ENCODE peak calls at places on chromosomes 11 and 22, in six cellular contexts. V is HepG2, O is GM12878, C is A549, Q is endothelial cell of umbilical vein, N is K562. X is an unnamed sample.

GRCh38 chr11:74135516-74135840 is 35.3 kb downstream of the C2CD3 start:
- DNase-seq in V (no peak), O (no peak), C (no peak), Q (no peak), N (no peak), X (no peak)

GRCh38 chr11:80186687-80187086 is 745.9 kb upstream of the TENM4 start:
- DNase-seq in V (no peak), O (no peak), C (no peak), Q (no peak), N (no peak), X (no peak)

GRCh38 chr11:111939836-111940604 is 2.9 kb downstream of the DIXDC1 start:
- DNase-seq in V (no peak), O (no peak), C (no peak), Q (peak), N (no peak), X (no peak)

GRCh38 chr22:46443850-46444389 is 93.5 kb downstream of the CELSR1 start:
- DNase-seq in V (peak), O (no peak), C (no peak), Q (no peak), N (no peak), X (no peak)

GRCh38 chr11:72848846-72849466 is 34.7 kb downstream of the ATG16L2 start:
- DNase-seq in V (peak), O (no peak), C (peak), Q (peak), N (peak), X (peak)

GRCh38 chr11:122210378-122210995 is 94.5 kb upstream of the BLID start:
- DNase-seq in V (peak), O (no peak), C (no peak), Q (no peak), N (no peak), X (peak)

GRCh38 chr11:1487091-1487850 is 692 bp upstream of the MOB2 start:
- DNase-seq in V (no peak), O (no peak), C (no peak), Q (no peak), N (no peak), X (no peak)

GRCh38 chr22:47289316-47289985 is 527.0 kb downstream of the TBC1D22A start:
- DNase-seq in V (no peak), O (no peak), C (no peak), Q (no peak), N (no peak), X (no peak)

GRCh38 chr11:134033696-134034491 is 35.0 kb upstream of the JAM3 start:
- DNase-seq in V (peak), O (no peak), C (peak), Q (peak), N (peak), X (peak)

GRCh38 chr22:46763051-46763705 is 728 bp downstream of the TBC1D22A start:
- DNase-seq in V (no peak), O (no peak), C (no peak), Q (peak), N (peak), X (peak)

GRCh38 chr11:128968916-128969315 is 26.2 kb upstream of the TP53AIP1 start:
- DNase-seq in V (no peak), O (no peak), C (no peak), Q (no peak), N (no peak), X (no peak)
- TF ChIP-seq MYC in V (no peak), O (no peak), C (no peak), Q (no peak), N (no peak), X (no peak)

GRCh38 chr11:30586251-30587144 is at the start of gene MPPED2:
- DNase-seq in V (no peak), O (no peak), C (peak), Q (no peak), N (peak), X (no peak)

GRCh38 chr11:30581646-30582045 is 4.5 kb downstream of the MPPED2 start:
- DNase-seq in V (no peak), O (no peak), C (no peak), Q (no peak), N (no peak), X (no peak)

GRCh38 chr11:30585067-30585891 is 874 bp downstream of the MPPED2 start:
- DNase-seq in V (no peak), O (no peak), C (no peak), Q (no peak), N (no peak), X (no peak)

GRCh38 chr11:30585892-30586250 is 282 bp downstream of the MPPED2 start:
- DNase-seq in V (no peak), O (no peak), C (no peak), Q (no peak), N (no peak), X (no peak)

DNA sequence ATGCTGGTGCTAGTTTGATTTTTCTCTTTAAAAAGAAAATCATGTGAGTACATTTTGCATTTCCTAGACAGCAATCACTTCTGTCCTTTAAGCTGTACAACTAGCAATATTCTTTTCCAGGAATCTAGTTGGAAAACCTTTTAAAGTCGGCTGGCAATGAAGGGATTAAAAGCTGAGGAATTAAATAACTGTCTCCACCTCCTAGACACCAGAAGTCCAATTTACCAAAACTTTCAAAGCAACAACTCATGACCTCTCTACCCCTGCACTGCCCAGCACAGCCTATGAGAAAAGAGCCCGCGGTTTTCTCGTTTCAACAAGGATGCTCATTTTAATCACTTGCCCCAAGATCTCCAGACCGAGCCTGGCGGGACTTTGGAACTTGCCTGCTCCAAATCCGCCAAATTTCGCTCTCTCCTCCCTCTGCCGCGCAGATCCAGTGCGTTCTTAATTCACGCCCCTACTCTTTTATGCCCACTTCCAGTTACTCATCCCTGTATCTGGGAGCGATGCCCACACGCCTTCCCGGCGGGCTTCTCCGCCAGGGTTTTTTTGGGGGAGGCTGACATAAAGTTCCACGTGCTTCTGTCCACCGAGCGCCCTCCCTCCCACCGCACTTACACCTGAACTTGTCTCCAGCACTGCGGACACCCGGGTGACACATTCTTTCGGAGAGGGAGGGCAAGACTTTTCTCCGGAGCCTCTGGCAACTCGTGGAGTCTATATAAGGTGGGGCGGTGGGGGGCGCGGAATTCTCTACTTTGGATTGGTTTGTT is 2.5 kb downstream of the MPPED2 start:
- DNase-seq in V (no peak), O (no peak), C (no peak), Q (no peak), N (no peak), X (no peak)
- TF ChIP-seq MAX in V (no peak), O (no peak), C (no peak), Q (no peak), N (no peak), X (no peak)

GRCh38 chr11:65121865-65122696 is at the start of the genes FAU and MRPL49:
- DNase-seq in V (peak), O (peak), C (peak), Q (peak), N (peak), X (peak)

GRCh38 chr11:65118097-65118837 is 766 bp upstream of the ZNHIT2 start:
- DNase-seq in V (no peak), O (no peak), C (no peak), Q (no peak), N (no peak), X (no peak)

GRCh38 chr11:65119670-65119995 is 2.1 kb upstream of the ZNHIT2 start:
- DNase-seq in V (no peak), O (no peak), C (no peak), Q (no peak), N (no peak), X (no peak)

GRCh38 chr11:65121447-65121864 is 478 bp downstream of the FAU start:
- DNase-seq in V (no peak), O (no peak), C (peak), Q (no peak), N (no peak), X (peak)

DNA sequence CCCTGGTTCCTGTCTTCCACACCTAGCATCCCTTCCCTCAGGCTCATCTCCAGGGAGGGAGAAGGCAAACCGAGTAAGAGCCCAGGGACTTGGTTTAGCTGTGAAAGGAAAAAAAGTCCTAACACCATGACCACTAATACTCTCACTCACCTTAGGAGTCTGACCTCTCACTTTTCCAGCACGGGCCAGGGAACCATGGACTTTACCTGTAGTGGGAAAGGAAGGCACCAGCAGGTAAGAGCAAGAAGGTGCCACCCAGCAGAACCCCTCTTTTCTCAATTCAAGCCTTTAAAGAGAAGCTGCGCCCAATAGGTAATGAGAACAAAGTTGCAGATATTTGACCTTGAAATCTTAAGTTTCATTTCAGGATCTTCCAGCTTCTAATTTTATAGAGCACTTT is 1.1 kb downstream of the FAU start:
- DNase-seq in V (no peak), O (no peak), C (no peak), Q (no peak), N (no peak), X (no peak)
- TF ChIP-seq POLR2A in V (no peak), O (no peak), C (no peak), Q (no peak), N (no peak), X (no peak)

GRCh38 chr11:18172686-18173085 is at the start of gene MRGPRX4:
- DNase-seq in V (peak), O (no peak), C (no peak), Q (no peak), N (no peak), X (no peak)
- TF ChIP-seq MYC in V (no peak), O (no peak), C (no peak), Q (no peak), N (no peak), X (no peak)